ENCODE peak calls at places on chromosomes 11 and 22, in nine cellular contexts. D is tibial artery; S is heart right ventricle; A is DND-41; F is mammary epithelial cell; V is tibial nerve; R is CD8-positive, alpha-beta memory T cell; E is cardiac muscle cell; W is transverse colon. U is an unnamed sample. For H3K36me3, the result is how much of the 10 kb centered on the place peaks cover.

GRCh38 chr22:39896313-39896996 is 2.9 kb upstream of the ENTHD1 start:
- DNase-seq in D (no peak), S (no peak), A (no peak), F (no peak), V (no peak), R (peak), E (no peak), W (no peak), U (no peak)

GRCh38 chr11:20658135-20658534 is 11.3 kb upstream of the NELL1 start:
- DNase-seq in D (no peak), S (no peak), A (no peak), F (no peak), V (no peak), R (no peak), E (no peak), W (no peak), U (no peak)

GRCh38 chr11:77094841-77095365 is 7.7 kb upstream of the OMP start:
- DNase-seq in D (peak), S (no peak), A (no peak), F (no peak), V (no peak), R (no peak), E (no peak), W (no peak), U (peak)

GRCh38 chr11:131955901-131956300 is 585.5 kb downstream of the NTM start:
- DNase-seq in D (no peak), S (no peak), A (no peak), F (no peak), V (no peak), R (no peak), E (no peak), W (no peak), U (no peak)

GRCh38 chr22:46071451-46072029 is 78.8 kb upstream of the PPARA start:
- DNase-seq in D (peak), S (peak), A (peak), F (peak), V (peak), R (peak), E (peak), W (peak), U (peak)

GRCh38 chr11:94020777-94021615 is at the start of gene HEPHL1:
- DNase-seq in D (no peak), S (no peak), A (no peak), F (peak), V (no peak), R (no peak), E (no peak), W (no peak), U (no peak)

GRCh38 chr11:86176165-86176884 is 68.2 kb upstream of the EED start:
- DNase-seq in D (no peak), S (no peak), A (no peak), F (peak), V (no peak), R (no peak), E (peak), W (no peak), U (peak)

GRCh38 chr22:38414009-38414395 is 41.0 kb downstream of the KCNJ4 start:
- DNase-seq in D (peak), S (no peak), A (no peak), F (no peak), V (no peak), R (no peak), E (no peak), W (no peak), U (no peak)

GRCh38 chr22:46421272-46421671 is 85.8 kb downstream of the TRMU start:
- DNase-seq in D (no peak), S (no peak), A (no peak), F (no peak), V (no peak), R (no peak), E (no peak), W (no peak), U (no peak)

GRCh38 chr11:120917536-120918239 is 106.2 kb upstream of the TBCEL start:
- DNase-seq in D (no peak), S (no peak), A (no peak), F (no peak), V (no peak), R (no peak), E (no peak), W (no peak), U (no peak)

GRCh38 chr11:111694851-111695250 is 71.3 kb downstream of the PPP2R1B start:
- DNase-seq in D (no peak), S (no peak), A (no peak), F (no peak), V (peak), R (no peak), E (peak), W (no peak), U (no peak)

GRCh38 chr11:110087820-110088534 is 5.2 kb upstream of the ZC3H12C start:
- DNase-seq in D (no peak), S (no peak), A (no peak), F (peak), V (no peak), R (no peak), E (peak), W (no peak), U (no peak)

GRCh38 chr11:132234878-132235277 is 864.5 kb downstream of the NTM start:
- DNase-seq in D (no peak), S (no peak), A (no peak), F (peak), V (no peak), R (no peak), E (peak), W (no peak), U (no peak)

GRCh38 chr22:50221410-50222300 is 20.8 kb downstream of the SELENOO start:
- DNase-seq in D (no peak), S (no peak), A (no peak), F (no peak), V (no peak), R (no peak), E (no peak), W (no peak), U (peak)

GRCh38 chr11:110123003-110123402 is 29.8 kb downstream of the ZC3H12C start:
- DNase-seq in D (no peak), S (no peak), A (no peak), F (no peak), V (no peak), R (no peak), E (peak), W (no peak), U (no peak)

GRCh38 chr11:116513894-116514293 is 258.9 kb downstream of the BUD13 start:
- DNase-seq in D (peak), S (peak), A (peak), F (no peak), V (no peak), R (no peak), E (peak), W (peak), U (no peak)

GRCh38 chr11:16984229-16984628 is 30.0 kb downstream of the PLEKHA7 start:
- DNase-seq in D (no peak), S (no peak), A (no peak), F (no peak), V (no peak), R (no peak), E (no peak), W (no peak), U (no peak)

GRCh38 chr11:16098827-16099226 is 257.5 kb downstream of the SOX6 start:
- DNase-seq in D (no peak), S (no peak), A (no peak), F (no peak), V (no peak), R (no peak), E (no peak), W (no peak), U (no peak)

GRCh38 chr11:67230886-67231285 is 35.4 kb upstream of the GRK2 start:
- DNase-seq in D (no peak), S (no peak), A (no peak), F (no peak), V (no peak), R (no peak), E (no peak), W (no peak), U (no peak)

GRCh38 chr11:76025068-76025467 is 181.2 kb downstream of the WNT11 start:
- DNase-seq in D (no peak), S (no peak), A (no peak), F (peak), V (no peak), R (no peak), E (peak), W (no peak), U (no peak)

GRCh38 chr11:125063429-125064043 is 431 bp downstream of the SLC37A2 start:
- DNase-seq in D (no peak), S (no peak), A (no peak), F (no peak), V (no peak), R (no peak), E (no peak), W (no peak), U (no peak)

GRCh38 chr11:116563713-116564050 is 209.1 kb downstream of the BUD13 start:
- DNase-seq in D (no peak), S (no peak), A (no peak), F (no peak), V (no peak), R (no peak), E (no peak), W (no peak), U (no peak)

GRCh38 chr11:120912504-120912903 is 111.4 kb upstream of the TBCEL start:
- DNase-seq in D (no peak), S (no peak), A (no peak), F (peak), V (no peak), R (no peak), E (peak), W (no peak), U (no peak)

DNA sequence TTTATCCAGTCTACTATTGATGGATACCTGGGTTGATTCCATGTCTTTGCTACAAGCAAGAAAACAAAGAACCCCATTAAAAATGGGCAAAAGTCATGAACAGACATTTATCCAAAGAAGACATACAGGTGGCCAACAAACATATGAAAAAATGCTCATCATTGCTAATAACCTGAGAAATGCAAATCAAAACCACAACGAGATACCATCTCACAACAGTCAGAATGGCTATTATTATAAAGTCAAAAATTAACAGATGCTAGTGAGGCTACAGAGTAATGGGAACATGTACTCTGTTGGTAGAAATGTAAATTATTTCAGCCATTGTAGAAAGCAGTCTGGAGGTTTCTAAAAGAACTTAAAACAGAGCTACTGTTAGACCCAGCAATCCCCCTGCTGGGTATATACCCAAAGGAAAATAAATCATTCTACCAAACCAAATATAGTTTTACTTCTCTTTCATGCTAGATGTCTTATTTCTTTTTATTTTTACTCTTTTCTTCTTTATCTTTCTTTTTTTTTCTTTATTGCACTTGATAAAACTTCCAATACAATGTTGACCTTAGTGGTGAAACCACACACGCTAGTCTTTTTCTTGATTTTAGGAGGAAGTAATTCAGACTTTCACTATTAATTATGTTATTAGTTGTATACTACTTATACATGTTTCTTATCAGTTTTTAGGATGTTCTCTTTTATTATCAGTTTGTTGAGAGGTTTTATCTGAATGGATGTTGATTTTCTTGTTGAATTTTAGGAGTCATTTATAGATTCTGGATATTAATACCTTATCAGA is 14.3 kb downstream of the TRIM22 start:
- DNase-seq in D (no peak), S (no peak), A (no peak), F (no peak), V (no peak), R (no peak), E (no peak), W (no peak), U (no peak)
- H3K36me3 ChIP-seq in D (under half), S (half or more), A (under half), F (under half), V (under half), R (under half), E (under half), W (under half), U (under half)

DNA sequence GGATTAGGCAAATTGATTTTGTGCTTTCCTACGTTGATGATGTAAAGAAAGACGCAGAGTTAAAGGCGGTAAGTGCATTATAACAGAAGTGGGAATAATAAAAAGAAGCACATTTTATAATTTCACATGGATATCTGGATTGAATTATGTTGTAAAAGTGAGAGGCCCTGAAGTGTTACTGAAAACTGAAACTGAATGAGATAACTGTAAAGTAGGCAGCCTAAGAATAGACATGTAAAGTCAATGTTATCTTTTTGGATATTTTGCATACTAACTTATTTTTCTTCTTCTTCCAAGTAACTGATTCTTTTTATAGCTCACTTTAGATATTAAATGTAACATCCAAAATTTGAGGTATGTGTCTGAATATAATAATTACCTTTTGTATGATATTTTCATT is 28.3 kb downstream of the ANO5 start:
- DNase-seq in D (no peak), S (no peak), A (no peak), F (no peak), V (no peak), R (no peak), E (no peak), W (no peak), U (no peak)
- H3K36me3 ChIP-seq in D (under half), S (under half), A (under half), F (under half), V (under half), R (under half), E (under half), W (under half), U (under half)

DNA sequence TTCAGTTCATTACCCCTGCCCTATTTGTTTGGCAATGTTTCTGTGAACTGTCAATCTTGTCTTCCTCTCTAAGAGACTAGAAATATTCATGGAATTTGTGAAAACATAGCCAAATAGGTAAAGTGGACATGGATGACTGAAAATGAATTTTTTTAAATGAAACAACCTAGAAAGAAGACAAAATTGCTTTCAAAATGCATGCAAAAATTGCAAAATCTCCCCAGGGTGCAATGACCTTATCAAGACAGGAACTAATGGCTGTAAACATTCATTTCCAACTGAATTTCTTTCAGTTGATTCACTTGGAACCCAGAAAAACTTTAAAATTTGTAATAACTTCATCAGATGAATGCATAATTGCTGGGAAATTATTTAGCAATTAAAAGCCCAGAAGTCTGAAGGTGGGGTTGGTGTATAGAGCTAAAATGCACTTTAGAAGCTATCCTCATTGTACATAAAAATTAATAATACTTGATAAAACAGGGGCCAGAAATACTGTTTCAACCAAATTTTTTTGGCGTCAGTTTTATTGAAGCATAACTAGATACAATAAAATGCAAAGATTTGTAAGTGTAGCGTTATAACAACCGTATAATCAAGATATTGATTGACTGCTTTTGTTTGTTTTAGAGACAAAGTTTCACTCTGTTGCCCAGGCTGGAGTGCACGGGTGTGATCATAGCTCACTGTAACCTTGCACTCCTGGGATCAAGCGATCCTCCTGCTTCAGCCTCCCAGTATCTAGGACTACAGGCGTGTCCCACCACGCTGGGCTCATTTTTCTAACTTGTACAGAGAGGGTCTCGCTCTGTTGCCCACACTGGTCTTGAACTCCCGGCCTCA is 27.6 kb upstream of the SLC35C1 start:
- DNase-seq in D (no peak), S (no peak), A (no peak), F (no peak), V (no peak), R (no peak), E (peak), W (no peak), U (no peak)
- H3K36me3 ChIP-seq in D (under half), S (under half), A (under half), F (under half), V (under half), R (under half), E (under half), W (under half), U (under half)

GRCh38 chr22:19463491-19464469 is 15.2 kb downstream of the UFD1 start:
- DNase-seq in D (no peak), S (peak), A (no peak), F (no peak), V (no peak), R (no peak), E (no peak), W (no peak), U (no peak)
- H3K36me3 ChIP-seq in D (half or more), S (half or more), A (half or more), F (under half), V (under half), R (half or more), E (under half), W (half or more), U (under half)

GRCh38 chr11:70572974-70573260 is 174.6 kb downstream of the CTTN start:
- DNase-seq in D (peak), S (no peak), A (no peak), F (no peak), V (no peak), R (no peak), E (no peak), W (no peak), U (peak)

GRCh38 chr11:70575396-70576060 is 177.2 kb downstream of the CTTN start:
- DNase-seq in D (peak), S (no peak), A (no peak), F (no peak), V (no peak), R (no peak), E (no peak), W (no peak), U (no peak)

GRCh38 chr11:70577258-70577603 is 178.9 kb downstream of the CTTN start:
- DNase-seq in D (peak), S (no peak), A (no peak), F (no peak), V (no peak), R (no peak), E (no peak), W (no peak), U (no peak)

GRCh38 chr11:70573701-70574151 is 175.4 kb downstream of the CTTN start:
- DNase-seq in D (peak), S (no peak), A (no peak), F (no peak), V (no peak), R (no peak), E (no peak), W (no peak), U (peak)

DNA sequence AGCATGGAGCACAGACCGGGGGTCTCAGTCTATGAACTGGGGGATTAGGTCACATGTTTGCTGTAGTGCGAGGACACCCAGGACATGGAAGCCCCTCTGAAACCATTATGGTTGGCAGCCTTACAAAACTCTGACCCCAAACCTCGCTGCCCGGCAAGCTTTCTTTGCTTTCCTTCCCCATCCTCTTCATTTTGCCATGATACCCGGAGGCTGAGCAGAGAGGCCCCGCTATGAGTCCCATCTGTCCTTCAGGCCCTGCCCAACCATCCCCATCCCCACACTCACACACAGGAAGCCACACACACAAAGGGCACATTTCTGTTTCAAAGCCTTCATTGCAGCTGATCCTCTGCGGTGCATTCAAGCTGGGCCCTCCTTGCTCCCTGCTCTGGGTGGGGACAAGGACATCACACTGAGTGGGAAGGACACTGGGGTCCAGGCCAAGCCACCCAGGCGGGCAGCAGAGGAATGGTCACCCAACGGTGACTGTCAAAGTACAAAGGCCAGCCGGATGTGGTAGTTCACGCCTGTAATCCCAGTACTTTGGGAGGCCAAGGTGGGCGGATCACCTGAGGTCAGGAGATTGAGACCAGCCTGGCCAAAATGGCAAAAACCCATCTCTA is 176.5 kb downstream of the CTTN start:
- DNase-seq in D (peak), S (no peak), A (no peak), F (no peak), V (no peak), R (no peak), E (no peak), W (no peak), U (no peak)
- H3K36me3 ChIP-seq in D (under half), S (under half), A (under half), F (under half), V (under half), R (under half), E (under half), W (under half), U (under half)

GRCh38 chr11:35216962-35217667 is 78.1 kb downstream of the CD44 start:
- DNase-seq in D (no peak), S (no peak), A (peak), F (peak), V (no peak), R (peak), E (no peak), W (no peak), U (no peak)
- H3K36me3 ChIP-seq in D (half or more), S (half or more), A (half or more), F (half or more), V (under half), R (half or more), E (under half), W (under half), U (under half)

GRCh38 chr22:31723699-31724098 is 26.2 kb downstream of the PRR14L start:
- DNase-seq in D (no peak), S (no peak), A (no peak), F (no peak), V (no peak), R (no peak), E (no peak), W (no peak), U (no peak)
- H3K36me3 ChIP-seq in D (under half), S (half or more), A (half or more), F (under half), V (under half), R (under half), E (under half), W (under half), U (under half)